ENCODE peak calls at places on chromosomes 11 and 22, in seven cellular contexts. E is HCT116; N is trophoblast cell; Z is BJ; Y is IMR-90; C is effector memory CD4-positive, alpha-beta T cell; W is cardiac fibroblast. S is an unnamed sample.

GRCh38 chr22:49825944-49826602 is 1.6 kb downstream of the BRD1 start:
- DNase-seq in W (peak; percentile 47), Z (no peak), C (peak; percentile 51), E (no peak), Y (peak; percentile 72), N (no peak), S (peak; percentile 58)

GRCh38 chr11:119684361-119685072 is 44.5 kb downstream of the NECTIN1 start:
- DNase-seq in N (no peak), Z (no peak), C (no peak), W (peak; percentile 67), Y (peak; percentile 75), E (no peak), S (no peak)

GRCh38 chr11:93735627-93736026 is 5.7 kb downstream of the TAF1D start:
- DNase-seq in N (no peak), E (no peak), Z (no peak), W (no peak), C (no peak), Y (no peak), S (no peak)

GRCh38 chr11:80144932-80145612 is 704.2 kb upstream of the TENM4 start:
- DNase-seq in E (no peak), N (no peak), Z (no peak), Y (no peak), W (no peak), C (no peak), S (no peak)

GRCh38 chr11:112652786-112653390 is 308.3 kb upstream of the NCAM1 start:
- DNase-seq in Y (peak; percentile 10), C (no peak), Z (no peak), W (peak; percentile 36), E (no peak), N (no peak), S (no peak)

GRCh38 chr11:15695096-15695721 is 580.5 kb downstream of the INSC start:
- DNase-seq in C (no peak), W (no peak), Y (no peak), N (peak; percentile 27), Z (no peak), E (no peak), S (no peak)

GRCh38 chr11:28621648-28622215 is 513.5 kb downstream of the METTL15 start:
- DNase-seq in E (no peak), Z (no peak), W (peak; percentile 60), Y (peak; percentile 29), C (no peak), N (no peak), S (no peak)

GRCh38 chr11:47399860-47400812 is 8.3 kb upstream of the SLC39A13 start:
- DNase-seq in E (no peak), N (no peak), C (peak; percentile 24), Z (no peak), Y (no peak), W (no peak), S (peak; percentile 39)

GRCh38 chr22:46062971-46063631 is 86.1 kb upstream of the WNT7B start:
- DNase-seq in C (no peak), W (no peak), Y (no peak), Z (no peak), N (no peak), E (no peak), S (no peak)

GRCh38 chr22:46060292-46061123 is 83.5 kb upstream of the WNT7B start:
- DNase-seq in Y (no peak), Z (no peak), C (no peak), N (no peak), W (no peak), E (no peak), S (no peak)

GRCh38 chr22:46061124-46061410 is 84.1 kb upstream of the WNT7B start:
- DNase-seq in W (no peak), C (no peak), N (no peak), Y (no peak), Z (no peak), E (no peak), S (peak; percentile 9)

GRCh38 chr22:46062232-46062615 is 85.3 kb upstream of the WNT7B start:
- DNase-seq in W (no peak), N (no peak), Z (no peak), E (no peak), C (no peak), Y (no peak), S (no peak)

GRCh38 chr22:46061431-46062231 is 84.7 kb upstream of the WNT7B start:
- DNase-seq in E (no peak), W (no peak), N (no peak), Z (no peak), C (no peak), Y (no peak), S (no peak)
- H3K4me3 ChIP-seq in E (no peak overlapping the region), W (no peak overlapping the region), N (no peak overlapping the region), Z (no peak overlapping the region), C (no peak overlapping the region), Y (no peak overlapping the region), S (no peak overlapping the region)

GRCh38 chr11:132125855-132126841 is 755.7 kb downstream of the NTM start:
- DNase-seq in N (no peak), W (peak; percentile 49), Y (peak; percentile 26), E (no peak), Z (no peak), C (no peak), S (no peak)

GRCh38 chr11:132131051-132131450 is 760.6 kb downstream of the NTM start:
- DNase-seq in W (no peak), E (no peak), N (no peak), Y (no peak), C (no peak), Z (no peak), S (no peak)

GRCh38 chr11:132123449-132123848 is 753.0 kb downstream of the NTM start:
- DNase-seq in W (no peak), Y (no peak), N (no peak), C (no peak), Z (no peak), E (no peak), S (no peak)

GRCh38 chr11:132123854-132124835 is 753.7 kb downstream of the NTM start:
- DNase-seq in Z (no peak), Y (no peak), W (no peak), C (no peak), N (no peak), E (no peak), S (no peak)

DNA sequence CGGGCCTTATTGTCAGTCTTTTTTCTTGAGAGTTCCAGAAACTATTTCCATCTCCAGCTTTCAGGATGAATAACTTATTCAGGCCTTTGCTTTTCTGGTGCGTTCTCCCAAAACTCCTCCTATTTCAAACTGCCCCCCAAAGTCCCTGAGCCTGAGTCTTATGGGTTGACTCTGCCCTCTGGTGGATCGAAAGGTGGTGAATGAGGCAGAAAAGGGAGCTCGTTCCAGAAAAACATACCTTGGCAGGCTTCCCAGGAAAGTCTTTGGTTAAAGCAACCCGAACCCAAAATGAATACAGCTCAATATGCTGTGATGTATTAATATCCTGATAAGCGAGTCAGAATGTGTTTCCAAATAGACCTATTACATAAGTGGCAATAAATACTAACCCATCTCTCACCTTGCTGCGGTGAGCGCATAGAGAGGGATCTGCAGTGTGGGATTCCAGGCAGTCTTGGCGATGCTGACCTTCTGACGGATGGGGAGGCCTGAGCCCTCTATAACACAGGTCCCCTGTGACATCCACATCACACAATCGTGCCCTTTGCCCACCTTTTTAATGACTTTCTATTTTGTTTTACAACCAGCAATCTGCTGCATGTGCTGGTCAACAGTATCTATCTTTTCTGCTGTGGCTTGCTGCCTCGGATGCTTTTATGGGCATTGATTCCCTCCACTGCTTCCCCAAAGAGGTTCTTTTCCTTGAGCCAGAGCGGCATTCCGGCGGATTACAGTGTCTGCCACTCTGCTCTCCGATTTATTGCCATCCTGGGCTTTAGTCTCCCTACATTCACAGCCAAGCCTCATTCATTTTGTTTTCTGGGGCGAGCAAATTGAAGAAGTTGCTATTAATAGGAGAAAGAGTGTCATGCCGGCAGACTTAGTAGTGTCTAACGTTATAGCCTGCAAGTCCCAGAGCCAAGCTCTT is 756.8 kb downstream of the NTM start:
- DNase-seq in C (no peak), Z (peak; percentile 26), Y (peak; percentile 94), W (peak; percentile 97), N (no peak), E (no peak), S (no peak)
- H3K4me3 ChIP-seq in C (no peak overlapping the region), Z (peak overlapping the region; percentile 19), Y (no peak overlapping the region), W (peak overlapping the region; percentile 34), N (no peak overlapping the region), E (no peak overlapping the region), S (no peak overlapping the region)

GRCh38 chr22:43409800-43410199 is 2.0 kb upstream of the MPPED1 start:
- DNase-seq in Z (no peak), W (no peak), E (no peak), N (no peak), C (no peak), Y (no peak), S (no peak)

GRCh38 chr22:43411040-43411919 is 534 bp upstream of the MPPED1 start:
- DNase-seq in N (no peak), W (no peak), Z (no peak), E (no peak), C (no peak), Y (no peak), S (no peak)

GRCh38 chr22:43412808-43413785 is 1.3 kb downstream of the MPPED1 start:
- DNase-seq in N (no peak), E (no peak), W (no peak), Y (no peak), Z (no peak), C (no peak), S (no peak)

GRCh38 chr22:43413826-43414225 is 2.0 kb downstream of the MPPED1 start:
- DNase-seq in Y (no peak), E (no peak), C (no peak), Z (no peak), N (no peak), W (no peak), S (no peak)

DNA sequence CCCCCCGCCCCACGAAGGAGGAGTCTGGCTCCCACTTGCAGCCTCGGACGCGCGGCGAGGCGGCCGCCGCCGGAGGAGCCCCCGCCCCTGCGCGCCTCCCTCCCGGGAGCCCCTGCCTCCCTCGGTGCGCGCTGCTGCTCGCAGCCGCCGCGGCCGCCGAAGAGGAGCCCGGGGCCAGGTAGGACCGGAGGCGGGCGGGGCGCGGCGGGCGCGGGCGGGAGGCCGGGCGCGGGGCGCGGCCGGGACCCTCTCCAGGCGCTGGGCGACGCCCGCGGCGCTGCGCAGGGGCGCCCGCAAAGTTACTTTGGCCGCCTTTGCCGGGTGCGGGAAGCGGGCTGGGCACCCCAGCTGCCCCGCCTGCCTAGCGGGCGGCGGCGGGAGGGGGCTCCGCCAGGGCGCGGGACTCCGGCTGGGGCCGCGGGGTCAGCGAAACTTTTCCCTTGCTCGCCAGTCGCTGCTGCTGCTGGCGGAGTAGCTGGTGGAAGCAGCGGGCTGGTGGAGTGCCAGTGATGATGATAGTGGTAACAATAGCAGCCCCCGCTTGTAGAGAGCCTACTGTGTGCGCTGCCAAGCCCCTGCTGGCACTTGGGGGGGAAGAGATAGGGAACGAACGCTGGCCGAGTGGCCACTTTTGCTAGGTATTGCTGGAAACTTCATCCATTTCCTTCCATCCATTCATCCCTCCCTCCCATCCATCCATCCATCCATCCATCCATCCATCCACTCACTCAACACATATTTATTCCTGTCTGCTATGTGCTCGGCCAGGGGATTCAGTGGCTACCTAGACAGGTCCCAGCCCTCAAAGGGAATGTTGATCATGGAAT is at the start of gene MPPED1:
- DNase-seq in E (no peak), W (no peak), N (no peak), C (no peak), Z (no peak), Y (no peak), S (no peak)
- H3K4me3 ChIP-seq in E (no peak within 1 kb of the TSS), W (no peak within 1 kb of the TSS), N (no peak within 1 kb of the TSS), C (no peak within 1 kb of the TSS), Z (no peak within 1 kb of the TSS), Y (no peak within 1 kb of the TSS), S (no peak within 1 kb of the TSS)

GRCh38 chr11:61952882-61953281 is 2.7 kb downstream of the BEST1 start:
- DNase-seq in W (no peak), E (no peak), C (no peak), Y (no peak), N (no peak), Z (no peak), S (no peak)

GRCh38 chr11:61955031-61955415 is 4.9 kb downstream of the BEST1 start:
- DNase-seq in E (no peak), N (peak; percentile 33), C (no peak), W (peak; percentile 92), Z (peak; percentile 48), Y (peak; percentile 87), S (no peak)

GRCh38 chr11:61955416-61956135 is 5.4 kb downstream of the BEST1 start:
- DNase-seq in Y (no peak), Z (no peak), C (no peak), W (no peak), N (no peak), E (no peak), S (peak; percentile 32)

GRCh38 chr11:61956191-61957027 is 6.3 kb downstream of the BEST1 start:
- DNase-seq in C (no peak), N (no peak), Z (no peak), W (no peak), E (no peak), Y (no peak), S (no peak)

DNA sequence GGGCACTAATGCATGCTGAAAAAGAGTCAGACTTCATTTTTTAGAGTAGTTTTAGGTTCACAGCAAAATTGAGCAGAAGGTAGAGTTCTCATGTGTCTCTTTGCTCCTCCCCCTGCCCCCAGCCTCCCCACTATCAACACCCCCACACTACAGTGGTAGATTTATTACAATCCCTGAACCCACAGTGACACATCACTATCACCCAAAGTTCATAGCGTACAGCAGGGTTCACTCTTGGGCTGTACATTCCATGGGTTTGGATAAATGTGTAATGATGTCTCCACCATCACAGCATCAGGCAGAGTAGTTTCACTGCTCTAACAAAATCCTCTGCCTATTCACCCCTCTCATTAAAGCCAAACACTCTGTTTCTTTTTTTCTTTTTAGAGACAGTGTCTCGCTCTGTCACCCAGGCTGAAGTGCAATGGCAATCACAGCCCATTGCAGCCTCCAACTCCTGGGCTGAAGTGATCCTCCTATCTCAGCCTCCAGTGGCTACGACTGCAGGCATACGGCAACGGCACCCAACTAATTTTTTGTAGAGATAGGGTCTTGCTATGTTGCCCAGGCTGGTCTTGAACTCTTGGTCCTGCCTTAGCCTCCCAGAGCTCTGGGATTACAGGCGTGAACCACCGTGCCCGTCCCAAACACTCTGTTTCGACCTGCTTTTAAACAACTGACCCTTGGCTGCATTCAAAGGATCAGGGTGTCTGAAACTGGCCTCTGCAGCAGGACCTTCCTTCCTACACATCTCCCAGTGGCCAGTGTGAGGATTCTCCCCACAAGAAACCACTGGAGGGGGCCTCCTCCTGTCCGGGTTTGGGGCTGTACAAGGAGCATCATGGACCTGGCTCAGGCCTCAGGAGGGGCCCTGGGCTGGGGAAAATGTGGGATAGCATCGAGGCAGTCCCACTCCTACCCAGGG is 4.2 kb downstream of the BEST1 start:
- DNase-seq in Y (no peak), E (no peak), N (no peak), Z (no peak), C (no peak), W (no peak), S (no peak)
- H3K4me3 ChIP-seq in Y (no peak overlapping the region), E (no peak overlapping the region), N (no peak overlapping the region), Z (no peak overlapping the region), C (no peak overlapping the region), W (no peak overlapping the region), S (no peak overlapping the region)